ENCODE peak calls at places on chromosomes 16 and 17, in six cellular contexts. H, X, O, E, C and P are unnamed samples.
A peak's percentile ranks its signal among the peaks of the same experiment; 100 is the strongest.

GRCh38 chr16:74224828-74225227 is 71.8 kb upstream of the PSMD7 start:
- DNase-seq in C (peak; percentile 25), E (no peak), H (no peak), O (no peak), X (no peak), P (no peak)

GRCh38 chr16:28035866-28036393 is 27.6 kb downstream of the GSG1L start:
- DNase-seq in O (no peak), H (no peak), C (no peak), E (no peak), X (no peak), P (no peak)

GRCh38 chr16:80366023-80366422 is 174.8 kb upstream of the DYNLRB2 start:
- DNase-seq in C (no peak), H (no peak), E (no peak), O (no peak), X (no peak), P (no peak)

GRCh38 chr17:65690626-65691310 is 129.3 kb upstream of the AXIN2 start:
- DNase-seq in O (no peak), C (no peak), E (no peak), X (peak; percentile 41), H (no peak), P (peak; percentile 33)

GRCh38 chr17:42819939-42820535 is 4.0 kb downstream of the BECN1 start:
- DNase-seq in C (peak; percentile 38), H (peak; percentile 58), X (peak; percentile 89), E (peak; percentile 46), O (peak; percentile 84), P (peak; percentile 90)

GRCh38 chr17:27975146-27976011 is 67.1 kb upstream of the NLK start:
- DNase-seq in C (peak; percentile 4), X (no peak), H (peak; percentile 15), O (no peak), E (no peak), P (no peak)

GRCh38 chr17:32275060-32276042 is 9.7 kb downstream of the RHBDL3 start:
- DNase-seq in E (peak; percentile 71), C (peak; percentile 85), O (peak; percentile 84), X (peak; percentile 88), H (no peak), P (peak; percentile 16)

GRCh38 chr17:79783891-79784290 is 5.9 kb downstream of the CBX2 start:
- DNase-seq in H (no peak), C (no peak), E (no peak), X (no peak), O (no peak), P (no peak)

GRCh38 chr16:82655720-82656500 is 29.1 kb downstream of the CDH13 start:
- DNase-seq in E (no peak), C (no peak), O (no peak), X (no peak), H (no peak), P (no peak)

GRCh38 chr16:47198180-47198575 is 54.4 kb upstream of the NETO2 start:
- DNase-seq in H (no peak), X (no peak), C (no peak), E (no peak), O (no peak), P (no peak)

GRCh38 chr17:15262291-15263205 is 2.6 kb downstream of the PMP22 start:
- DNase-seq in E (peak; percentile 86), O (peak; percentile 98), C (peak; percentile 87), H (peak; percentile 32), X (peak; percentile 89), P (peak; percentile 27)

GRCh38 chr16:87234601-87235000 is 82.6 kb downstream of the C16orf95 start:
- DNase-seq in O (no peak), E (no peak), H (no peak), C (no peak), X (no peak), P (no peak)

GRCh38 chr16:53087101-53087500 is 32.3 kb downstream of the CHD9 start:
- DNase-seq in H (no peak), X (no peak), C (peak; percentile 47), E (no peak), O (no peak), P (no peak)

GRCh38 chr16:90083139-90083538 is 6.0 kb upstream of the PRDM7 start:
- DNase-seq in C (no peak), H (no peak), E (no peak), O (no peak), X (no peak), P (peak; percentile 12)

GRCh38 chr16:90077240-90077756 is at the start of gene PRDM7:
- DNase-seq in X (peak; percentile 99), H (peak; percentile 93), O (peak; percentile 97), E (peak; percentile 95), C (peak; percentile 95), P (peak; percentile 98)

GRCh38 chr16:90078594-90078895 is 1.4 kb upstream of the PRDM7 start:
- DNase-seq in O (no peak), E (no peak), X (no peak), H (no peak), C (no peak), P (no peak)

GRCh38 chr16:90081606-90081970 is 4.5 kb upstream of the PRDM7 start:
- DNase-seq in O (no peak), E (no peak), C (no peak), X (peak; percentile 38), H (no peak), P (no peak)

GRCh38 chr16:90077757-90078593 is 844 bp upstream of the PRDM7 start:
- DNase-seq in X (peak; percentile 40), O (peak; percentile 55), C (peak; percentile 44), H (peak; percentile 39), E (no peak), P (peak; percentile 59)
- TF ChIP-seq CTCF in X (peak; percentile 32), O (no peak), C (peak; percentile 1), H (no peak), E (no peak), P (peak; percentile 45)

DNA sequence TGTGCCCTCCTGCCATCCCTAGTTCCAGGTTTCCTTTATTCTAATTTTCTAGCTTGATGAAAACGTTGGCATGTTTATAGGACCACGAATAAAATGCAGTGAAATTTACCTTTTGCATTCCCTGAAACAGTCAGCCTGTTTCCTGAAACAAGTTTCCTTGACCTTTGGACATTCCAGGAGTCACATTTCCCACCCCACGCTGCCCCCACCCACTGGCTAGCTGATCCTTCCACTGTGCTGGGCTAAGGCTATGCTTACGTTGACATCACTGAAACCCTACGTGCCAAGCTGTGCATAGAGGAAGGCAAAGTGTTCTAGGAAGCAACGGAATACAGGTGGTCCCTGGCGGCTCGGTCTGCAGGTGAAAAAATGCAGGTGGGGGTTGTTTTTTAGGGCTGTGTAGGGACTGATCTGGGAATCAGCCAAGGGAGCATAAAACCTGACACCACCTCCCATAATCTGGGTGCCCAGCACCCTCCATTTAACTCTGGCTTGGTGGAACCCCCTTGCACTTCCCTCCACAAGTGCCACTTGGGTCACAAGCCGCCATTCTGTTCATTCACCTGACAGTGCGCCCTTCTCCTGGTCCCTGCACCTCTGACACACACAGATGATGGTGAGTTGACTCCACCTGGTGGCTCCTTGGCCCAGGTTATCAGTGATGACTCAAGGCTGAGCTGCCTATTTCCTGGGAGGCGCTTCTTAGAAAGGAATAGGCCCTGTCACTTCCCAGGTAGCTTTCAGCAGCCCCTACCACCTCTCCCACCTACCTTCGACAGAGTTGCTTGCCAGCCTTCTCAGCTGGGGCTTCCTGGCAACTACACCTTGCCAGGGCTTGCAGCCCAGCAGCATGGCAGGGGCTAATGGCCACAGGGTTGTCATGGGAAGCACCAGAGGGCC is 83.7 kb downstream of the N4BP1 start:
- DNase-seq in O (peak; percentile 69), H (peak; percentile 69), X (peak; percentile 86), C (no peak), E (no peak), P (peak; percentile 64)
- TF ChIP-seq CTCF in O (peak; percentile 60), H (peak; percentile 34), X (peak; percentile 72), C (peak; percentile 22), E (peak; percentile 12), P (peak; percentile 24)

DNA sequence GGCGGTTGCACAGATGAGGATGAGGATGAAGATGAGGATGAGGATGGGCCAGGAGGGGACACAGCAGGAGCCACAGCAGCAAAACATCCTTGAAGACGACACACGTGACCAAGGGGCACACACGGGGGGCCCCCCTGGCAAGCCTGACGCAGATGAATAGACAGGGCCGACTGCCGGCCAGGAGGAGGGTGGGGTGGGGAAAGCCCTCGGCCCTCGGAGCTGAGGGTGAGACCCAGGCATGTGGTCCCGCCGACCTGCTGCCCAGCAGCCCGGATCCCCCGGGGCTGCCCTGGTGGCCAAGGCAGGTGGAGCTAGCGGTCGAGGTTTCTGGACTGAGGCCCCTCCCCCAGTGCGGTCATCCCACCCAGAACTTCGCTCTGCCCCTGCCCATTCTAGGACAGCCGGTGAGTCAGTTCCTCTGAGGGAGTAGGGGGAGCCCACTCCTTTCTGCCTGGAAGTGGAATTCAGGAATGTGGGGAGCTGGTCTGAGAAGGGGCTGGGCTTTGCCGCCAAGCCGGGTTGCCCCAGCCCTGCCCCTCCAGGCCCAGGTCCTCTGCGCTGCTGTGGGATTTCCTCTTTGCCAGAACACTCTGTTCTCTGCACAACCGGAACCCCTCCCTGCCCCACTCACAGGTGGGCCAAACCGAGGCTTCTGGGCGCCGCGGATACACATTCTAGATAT is 9.9 kb downstream of the CYGB start:
- DNase-seq in E (peak; percentile 96), H (peak; percentile 67), X (peak; percentile 92), C (peak; percentile 80), O (no peak), P (peak; percentile 60)
- TF ChIP-seq CTCF in E (peak; percentile 36), H (no peak), X (peak; percentile 36), C (no peak), O (no peak), P (no peak)

GRCh38 chr16:84475643-84476240 is 28.7 kb downstream of the MEAK7 start:
- DNase-seq in X (no peak), H (no peak), E (no peak), C (no peak), O (no peak), P (no peak)
- TF ChIP-seq CTCF in X (no peak), H (no peak), E (no peak), C (no peak), O (no peak), P (no peak)

GRCh38 chr17:2191785-2192184 is 111.8 kb downstream of the SMG6 start:
- DNase-seq in C (no peak), H (no peak), O (no peak), X (no peak), E (peak; percentile 95), P (no peak)

GRCh38 chr17:2190014-2190413 is 113.6 kb downstream of the SMG6 start:
- DNase-seq in X (no peak), C (no peak), E (peak; percentile 75), O (peak; percentile 25), H (no peak), P (no peak)

GRCh38 chr17:2191227-2191626 is 112.4 kb downstream of the SMG6 start:
- DNase-seq in O (no peak), X (no peak), H (no peak), E (no peak), C (no peak), P (no peak)

GRCh38 chr17:2194778-2195417 is 108.7 kb downstream of the SMG6 start:
- DNase-seq in X (peak; percentile 95), C (no peak), H (no peak), E (peak; percentile 68), O (no peak), P (no peak)

GRCh38 chr17:2192367-2193028 is 111.1 kb downstream of the SMG6 start:
- DNase-seq in C (peak; percentile 97), H (peak; percentile 11), O (peak; percentile 76), X (no peak), E (peak; percentile 95), P (peak; percentile 86)
- TF ChIP-seq CTCF in C (no peak), H (no peak), O (no peak), X (no peak), E (no peak), P (no peak)

GRCh38 chr17:72561266-72561665 is 440.4 kb downstream of the SOX9 start:
- DNase-seq in C (no peak), E (no peak), O (no peak), X (no peak), H (no peak), P (no peak)
- TF ChIP-seq CTCF in C (no peak), E (no peak), O (no peak), X (no peak), H (no peak), P (no peak)

GRCh38 chr17:80964859-80965580 is 26.6 kb upstream of the CHMP6 start:
- DNase-seq in H (no peak), C (no peak), O (no peak), X (no peak), E (no peak), P (no peak)
- TF ChIP-seq CTCF in H (no peak), C (no peak), O (no peak), X (peak; percentile 28), E (no peak), P (no peak)